ENCODE peak calls at places on chromosomes 4 and X, in four cellular contexts. One of them, this sample, is unnamed. For H3K4me1, the result is how much of the 10 kb centered on the place peaks cover.

GRCh38 chr4:89351201-89351600 is 43.6 kb upstream of the GPRIN3 start:
- DNase-seq in SK-N-SH: no peak
- DNase-seq in GM23338: no peak
- DNase-seq in HCT116: no peak
- DNase-seq in this sample: no peak

GRCh38 chr4:109631709-109632108 is 71.5 kb downstream of the CASP6 start:
- DNase-seq in GM23338: peak
- DNase-seq in SK-N-SH: no peak
- DNase-seq in HCT116: no peak
- DNase-seq in this sample: no peak

GRCh38 chrX:73943572-73943899 is 360.4 kb upstream of the ZCCHC13 start:
- DNase-seq in SK-N-SH: no peak
- DNase-seq in HCT116: no peak
- DNase-seq in GM23338: no peak
- DNase-seq in this sample: no peak

GRCh38 chrX:153299855-153300254 is 21.7 kb downstream of the PNMA6F start:
- DNase-seq in HCT116: no peak
- DNase-seq in GM23338: no peak
- DNase-seq in SK-N-SH: no peak
- DNase-seq in this sample: no peak

GRCh38 chr4:142544014-142544413 is 302.1 kb downstream of the INPP4B start:
- DNase-seq in HCT116: no peak
- DNase-seq in SK-N-SH: no peak
- DNase-seq in GM23338: no peak
- DNase-seq in this sample: no peak

GRCh38 chr4:96035727-96036126 is 195.8 kb downstream of the PDHA2 start:
- DNase-seq in SK-N-SH: no peak
- DNase-seq in GM23338: peak
- DNase-seq in HCT116: peak
- DNase-seq in this sample: no peak

GRCh38 chrX:8190341-8190830 is 19.3 kb upstream of the VCX2 start:
- DNase-seq in SK-N-SH: no peak
- DNase-seq in GM23338: no peak
- DNase-seq in HCT116: no peak
- DNase-seq in this sample: no peak

GRCh38 chr4:156766846-156767245 is 204.8 kb downstream of the PDGFC start:
- DNase-seq in GM23338: no peak
- DNase-seq in HCT116: no peak
- DNase-seq in SK-N-SH: no peak
- DNase-seq in this sample: no peak

GRCh38 chr4:109798866-109799265 is 2.9 kb downstream of the CFI start:
- DNase-seq in GM23338: peak
- DNase-seq in SK-N-SH: no peak
- DNase-seq in HCT116: no peak
- DNase-seq in this sample: no peak

GRCh38 chr4:164945146-164945545 is 32.3 kb downstream of the TRIM61 start:
- DNase-seq in SK-N-SH: no peak
- DNase-seq in HCT116: no peak
- DNase-seq in GM23338: no peak
- DNase-seq in this sample: no peak

GRCh38 chr4:98786866-98787265 is 128.5 kb upstream of the TSPAN5 start:
- DNase-seq in GM23338: no peak
- DNase-seq in SK-N-SH: no peak
- DNase-seq in HCT116: no peak
- DNase-seq in this sample: no peak

GRCh38 chrX:7351946-7352345 is 204.0 kb upstream of the PUDP start:
- DNase-seq in GM23338: no peak
- DNase-seq in SK-N-SH: no peak
- DNase-seq in HCT116: no peak
- DNase-seq in this sample: no peak

GRCh38 chrX:14936561-14936960 is 63.3 kb downstream of the MOSPD2 start:
- DNase-seq in GM23338: no peak
- DNase-seq in SK-N-SH: no peak
- DNase-seq in HCT116: peak
- DNase-seq in this sample: no peak

GRCh38 chr4:56773346-56773745 is 48.2 kb downstream of the SPINK2 start:
- DNase-seq in SK-N-SH: no peak
- DNase-seq in HCT116: no peak
- DNase-seq in GM23338: no peak
- DNase-seq in this sample: no peak

GRCh38 chr4:88999392-88999791 is 57.6 kb downstream of the FAM13A start:
- DNase-seq in SK-N-SH: no peak
- DNase-seq in HCT116: no peak
- DNase-seq in GM23338: no peak
- DNase-seq in this sample: no peak

GRCh38 chrX:112688242-112688641 is 8.5 kb upstream of the LHFPL1 start:
- DNase-seq in SK-N-SH: no peak
- DNase-seq in HCT116: no peak
- DNase-seq in GM23338: no peak
- DNase-seq in this sample: no peak

GRCh38 chr4:982814-983213 is 4.0 kb upstream of the IDUA start:
- DNase-seq in HCT116: no peak
- DNase-seq in GM23338: no peak
- DNase-seq in SK-N-SH: no peak
- DNase-seq in this sample: no peak

GRCh38 chr4:985123-985830 is 1.6 kb upstream of the IDUA start:
- DNase-seq in GM23338: peak
- DNase-seq in HCT116: no peak
- DNase-seq in SK-N-SH: no peak
- DNase-seq in this sample: no peak

GRCh38 chr4:986428-986948 is 356 bp upstream of the IDUA start:
- DNase-seq in SK-N-SH: peak
- DNase-seq in HCT116: no peak
- DNase-seq in GM23338: peak
- DNase-seq in this sample: no peak

GRCh38 chr4:982291-982690 is 4.6 kb upstream of the IDUA start:
- DNase-seq in HCT116: no peak
- DNase-seq in GM23338: no peak
- DNase-seq in SK-N-SH: no peak
- DNase-seq in this sample: no peak

DNA sequence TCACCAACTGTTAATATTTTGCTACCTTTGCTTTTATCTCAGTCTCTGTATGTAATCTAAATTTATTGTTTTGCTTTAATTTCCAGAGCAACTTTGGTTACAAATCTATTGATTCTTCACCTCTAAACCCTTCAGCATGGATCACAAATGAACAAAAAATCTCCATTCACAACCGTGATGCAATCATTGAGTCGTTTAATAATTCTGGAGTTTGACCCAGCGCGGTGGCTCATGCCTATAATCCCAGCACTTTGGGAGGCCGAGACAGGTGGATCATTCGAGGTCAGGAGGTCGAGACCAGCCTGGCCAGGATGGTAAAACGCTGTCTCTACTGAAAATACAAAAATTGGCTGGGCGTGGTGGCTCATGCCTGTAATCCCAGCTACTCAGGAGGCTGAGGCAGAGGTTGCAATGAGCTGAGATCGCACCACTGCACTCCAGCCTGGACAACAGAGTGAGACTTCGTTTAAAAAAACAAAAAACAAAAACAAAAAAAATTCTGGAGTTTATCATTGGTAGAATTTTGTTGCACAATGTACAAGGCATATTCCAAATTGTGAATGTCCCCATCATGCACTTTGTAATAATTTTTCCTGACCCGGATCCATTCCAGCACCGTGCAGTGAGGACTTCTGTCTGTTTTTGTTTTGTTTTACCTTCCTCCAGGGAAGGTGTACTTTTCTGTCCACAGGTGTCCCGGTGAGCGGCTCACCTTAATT is 2.3 kb upstream of the IDUA start:
- DNase-seq in SK-N-SH: no peak
- DNase-seq in HCT116: no peak
- DNase-seq in GM23338: no peak
- DNase-seq in this sample: no peak
- H3K4me1 ChIP-seq in SK-N-SH: under half
- H3K4me1 ChIP-seq in HCT116: under half
- H3K4me1 ChIP-seq in GM23338: under half
- H3K4me1 ChIP-seq in this sample: under half

GRCh38 chr4:138835833-138836521 is 179.6 kb upstream of the NOCT start:
- DNase-seq in SK-N-SH: peak
- DNase-seq in HCT116: no peak
- DNase-seq in GM23338: no peak
- DNase-seq in this sample: no peak

GRCh38 chr4:138831943-138832342 is 183.6 kb upstream of the NOCT start:
- DNase-seq in GM23338: no peak
- DNase-seq in HCT116: no peak
- DNase-seq in SK-N-SH: no peak
- DNase-seq in this sample: no peak

GRCh38 chr4:138834029-138834428 is 181.6 kb upstream of the NOCT start:
- DNase-seq in GM23338: no peak
- DNase-seq in HCT116: no peak
- DNase-seq in SK-N-SH: no peak
- DNase-seq in this sample: no peak

GRCh38 chr4:138828926-138829325 is 186.7 kb upstream of the NOCT start:
- DNase-seq in GM23338: no peak
- DNase-seq in SK-N-SH: no peak
- DNase-seq in HCT116: no peak
- DNase-seq in this sample: no peak

GRCh38 chr4:138832563-138832962 is 183.0 kb upstream of the NOCT start:
- DNase-seq in GM23338: no peak
- DNase-seq in SK-N-SH: no peak
- DNase-seq in HCT116: no peak
- DNase-seq in this sample: no peak
- TF ChIP-seq REST in GM23338: no peak
- TF ChIP-seq REST in SK-N-SH: no peak
- TF ChIP-seq REST in HCT116: no peak
- TF ChIP-seq REST in this sample: no peak

GRCh38 chr4:139099366-139099982 is 77.5 kb downstream of the ELF2 start:
- DNase-seq in GM23338: peak
- DNase-seq in SK-N-SH: peak
- DNase-seq in HCT116: peak
- DNase-seq in this sample: peak
- TF ChIP-seq POLR2AphosphoS5 in GM23338: no peak
- TF ChIP-seq POLR2AphosphoS5 in SK-N-SH: no peak
- TF ChIP-seq POLR2AphosphoS5 in HCT116: no peak
- TF ChIP-seq POLR2AphosphoS5 in this sample: no peak

GRCh38 chr4:118894034-118894433 is 5.4 kb downstream of the SYNPO2 start:
- DNase-seq in GM23338: no peak
- DNase-seq in SK-N-SH: no peak
- DNase-seq in HCT116: no peak
- DNase-seq in this sample: no peak
- H3K4me1 ChIP-seq in GM23338: under half
- H3K4me1 ChIP-seq in SK-N-SH: under half
- H3K4me1 ChIP-seq in HCT116: under half
- H3K4me1 ChIP-seq in this sample: under half

GRCh38 chr4:40058121-40058520 is 1.5 kb downstream of the N4BP2 start:
- DNase-seq in GM23338: peak
- DNase-seq in SK-N-SH: peak
- DNase-seq in HCT116: no peak
- DNase-seq in this sample: no peak

GRCh38 chr4:40055379-40055872 is 1.2 kb upstream of the N4BP2 start:
- DNase-seq in GM23338: no peak
- DNase-seq in SK-N-SH: no peak
- DNase-seq in HCT116: no peak
- DNase-seq in this sample: no peak

GRCh38 chr4:40056722-40057539 is at the start of gene N4BP2:
- DNase-seq in HCT116: peak
- DNase-seq in SK-N-SH: peak
- DNase-seq in GM23338: peak
- DNase-seq in this sample: no peak

GRCh38 chr4:40057540-40058091 is 966 bp downstream of the N4BP2 start:
- DNase-seq in SK-N-SH: peak
- DNase-seq in HCT116: peak
- DNase-seq in GM23338: peak
- DNase-seq in this sample: peak

DNA sequence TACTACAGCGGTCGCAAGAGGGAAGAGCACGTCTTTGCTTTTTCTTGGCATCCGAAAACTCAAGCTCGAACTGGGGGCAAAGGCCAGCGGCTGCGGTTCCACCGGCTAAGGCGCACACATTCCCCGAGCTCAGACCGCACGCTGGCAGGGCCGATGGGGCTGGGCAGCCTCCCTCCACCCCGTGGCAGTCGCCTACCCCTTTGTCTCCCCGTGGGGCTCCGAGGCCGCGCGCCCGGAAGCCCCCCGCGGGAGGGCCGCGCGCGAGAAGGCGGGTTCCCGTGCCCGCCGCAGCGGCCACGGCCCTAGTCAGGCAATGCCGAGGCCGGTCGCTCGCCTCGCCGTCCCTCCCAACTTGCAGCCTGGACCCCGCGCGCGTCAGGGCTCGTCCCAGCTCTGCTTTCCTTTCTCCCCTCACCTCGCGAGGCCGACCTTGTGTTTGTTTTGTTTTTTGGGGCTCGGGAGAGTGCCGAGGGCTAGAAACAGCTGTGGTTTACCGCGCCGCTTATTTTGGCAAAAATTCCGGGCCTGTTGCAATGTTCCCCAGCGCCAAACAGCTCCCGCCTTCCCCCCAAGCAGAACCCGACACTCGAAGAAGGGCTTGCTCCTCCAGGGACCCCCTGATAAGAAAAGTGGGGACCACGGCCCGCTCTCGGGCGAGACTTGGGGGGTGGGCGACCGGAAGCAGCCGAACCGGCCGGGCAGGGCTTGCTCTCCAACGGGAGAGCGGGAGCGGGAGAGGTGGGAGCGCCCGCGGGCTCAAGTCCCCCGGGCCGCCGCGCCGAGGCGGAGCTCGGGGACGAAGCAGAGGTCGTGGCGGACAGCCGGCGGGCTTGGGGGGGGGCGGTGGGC is 553 bp upstream of the N4BP2 start:
- DNase-seq in GM23338: peak
- DNase-seq in HCT116: no peak
- DNase-seq in SK-N-SH: peak
- DNase-seq in this sample: no peak
- TF ChIP-seq REST in GM23338: no peak
- TF ChIP-seq REST in HCT116: no peak
- TF ChIP-seq REST in SK-N-SH: no peak
- TF ChIP-seq REST in this sample: no peak

GRCh38 chr4:158722917-158723793 is at the start of gene PPID:
- DNase-seq in SK-N-SH: peak
- DNase-seq in GM23338: peak
- DNase-seq in HCT116: peak
- DNase-seq in this sample: no peak

GRCh38 chr4:158728256-158728655 is 5.1 kb upstream of the PPID start:
- DNase-seq in SK-N-SH: no peak
- DNase-seq in HCT116: no peak
- DNase-seq in GM23338: no peak
- DNase-seq in this sample: no peak

GRCh38 chr4:158721680-158722079 is 1.5 kb downstream of the PPID start:
- DNase-seq in SK-N-SH: no peak
- DNase-seq in GM23338: no peak
- DNase-seq in HCT116: no peak
- DNase-seq in this sample: no peak

GRCh38 chr4:158724647-158725046 is 1.5 kb upstream of the PPID start:
- DNase-seq in GM23338: no peak
- DNase-seq in SK-N-SH: no peak
- DNase-seq in HCT116: no peak
- DNase-seq in this sample: no peak

GRCh38 chr4:158722291-158722916 is 792 bp downstream of the PPID start:
- DNase-seq in SK-N-SH: peak
- DNase-seq in GM23338: peak
- DNase-seq in HCT116: no peak
- DNase-seq in this sample: no peak
- TF ChIP-seq POLR2AphosphoS5 in SK-N-SH: no peak
- TF ChIP-seq POLR2AphosphoS5 in GM23338: no peak
- TF ChIP-seq POLR2AphosphoS5 in HCT116: no peak
- TF ChIP-seq POLR2AphosphoS5 in this sample: no peak

GRCh38 chr4:41538017-41538733 is at the start of gene LIMCH1:
- DNase-seq in HCT116: no peak
- DNase-seq in GM23338: peak
- DNase-seq in SK-N-SH: no peak
- DNase-seq in this sample: no peak
- H3K4me1 ChIP-seq in HCT116: under half
- H3K4me1 ChIP-seq in GM23338: under half
- H3K4me1 ChIP-seq in SK-N-SH: under half
- H3K4me1 ChIP-seq in this sample: under half

GRCh38 chr4:5881340-5881739 is 11.5 kb downstream of the CRMP1 start:
- DNase-seq in GM23338: peak
- DNase-seq in HCT116: no peak
- DNase-seq in SK-N-SH: no peak
- DNase-seq in this sample: no peak
- TF ChIP-seq REST in GM23338: peak
- TF ChIP-seq REST in HCT116: peak
- TF ChIP-seq REST in SK-N-SH: peak
- TF ChIP-seq REST in this sample: peak